ENCODE peak calls at places on chromosome 10, in six cellular contexts. Z is HFF-Myc, R is esophagus squamous epithelium, O is fibroblast of pulmonary artery, S is AG09309, G is mammary epithelial cell. L is an unnamed sample.

GRCh38 chr10:130301026-130301892 is 165.1 kb downstream of the GLRX3 start:
- DNase-seq in Z (no peak), R (peak; percentile 29), O (peak; percentile 89), S (peak; percentile 16), G (no peak), L (peak; percentile 25)

GRCh38 chr10:122098924-122099323 is 110.0 kb downstream of the TACC2 start:
- DNase-seq in Z (no peak), R (no peak), O (peak; percentile 47), S (no peak), G (no peak), L (no peak)

GRCh38 chr10:79305515-79305914 is 41.8 kb upstream of the PPIF start:
- DNase-seq in Z (no peak), R (no peak), O (no peak), S (no peak), G (no peak), L (no peak)

GRCh38 chr10:130963052-130963393 is 348.5 kb downstream of the TCERG1L start:
- DNase-seq in Z (no peak), R (no peak), O (no peak), S (no peak), G (no peak), L (no peak)

GRCh38 chr10:111539246-111539645 is 462.4 kb downstream of the ADRA2A start:
- DNase-seq in Z (no peak), R (no peak), O (no peak), S (no peak), G (no peak), L (no peak)

GRCh38 chr10:92692085-92692671 is 2.4 kb downstream of the HHEX start:
- DNase-seq in Z (no peak), R (no peak), O (no peak), S (no peak), G (no peak), L (no peak)

GRCh38 chr10:118694848-118695247 is 59.9 kb downstream of the CACUL1 start:
- DNase-seq in Z (no peak), R (no peak), O (peak; percentile 18), S (no peak), G (no peak), L (no peak)

GRCh38 chr10:36349445-36350063 is 707.5 kb upstream of the FZD8 start:
- DNase-seq in Z (peak; percentile 12), R (no peak), O (peak; percentile 91), S (peak; percentile 83), G (peak; percentile 92), L (peak; percentile 80)

GRCh38 chr10:116737582-116738358 is 4.6 kb downstream of the HSPA12A start:
- DNase-seq in Z (no peak), R (no peak), O (no peak), S (no peak), G (no peak), L (no peak)

GRCh38 chr10:6694447-6695155 is 114.5 kb upstream of the PRKCQ start:
- DNase-seq in Z (no peak), R (no peak), O (no peak), S (no peak), G (peak; percentile 41), L (peak; percentile 9)

GRCh38 chr10:1273372-1274097 is 217.3 kb downstream of the WDR37 start:
- DNase-seq in Z (no peak), R (no peak), O (no peak), S (no peak), G (no peak), L (no peak)

GRCh38 chr10:61974611-61975010 is 73.1 kb downstream of the ARID5B start:
- DNase-seq in Z (peak; percentile 63), R (no peak), O (peak; percentile 70), S (no peak), G (no peak), L (peak; percentile 52)

GRCh38 chr10:110226926-110227641 is 19.7 kb downstream of the MXI1 start:
- DNase-seq in Z (no peak), R (peak; percentile 93), O (no peak), S (no peak), G (peak; percentile 27), L (no peak)

GRCh38 chr10:80509403-80510161 is 28.1 kb upstream of the SH2D4B start:
- DNase-seq in Z (peak; percentile 86), R (no peak), O (peak; percentile 92), S (no peak), G (no peak), L (peak; percentile 83)

GRCh38 chr10:79274279-79275104 is 72.8 kb upstream of the PPIF start:
- DNase-seq in Z (no peak), R (no peak), O (peak; percentile 23), S (no peak), G (peak; percentile 30), L (peak; percentile 67)

GRCh38 chr10:100984670-100985177 is 2.6 kb downstream of the MRPL43 start:
- DNase-seq in Z (no peak), R (no peak), O (no peak), S (no peak), G (no peak), L (no peak)

GRCh38 chr10:125344573-125345121 is 184.3 kb upstream of the CTBP2 start:
- DNase-seq in Z (no peak), R (no peak), O (no peak), S (no peak), G (no peak), L (no peak)

GRCh38 chr10:70906953-70907618 is 18.7 kb upstream of the PCBD1 start:
- DNase-seq in Z (no peak), R (no peak), O (no peak), S (no peak), G (no peak), L (no peak)

GRCh38 chr10:123761666-123762230 is 95.6 kb downstream of the GPR26 start:
- DNase-seq in Z (no peak), R (no peak), O (no peak), S (no peak), G (no peak), L (no peak)

GRCh38 chr10:25766687-25767221 is 167.3 kb upstream of the MYO3A start:
- DNase-seq in Z (no peak), R (no peak), O (no peak), S (no peak), G (no peak), L (no peak)

GRCh38 chr10:118542789-118543188 is 52.7 kb downstream of the PRLHR start:
- DNase-seq in Z (no peak), R (no peak), O (no peak), S (no peak), G (no peak), L (no peak)

GRCh38 chr10:131843881-131844284 is 56.9 kb upstream of the PPP2R2D start:
- DNase-seq in Z (no peak), R (no peak), O (no peak), S (no peak), G (no peak), L (no peak)

GRCh38 chr10:119313645-119314044 is 106.3 kb downstream of the GRK5 start:
- DNase-seq in Z (no peak), R (no peak), O (no peak), S (no peak), G (no peak), L (no peak)

GRCh38 chr10:58486821-58487220 is 25.9 kb upstream of the BICC1 start:
- DNase-seq in Z (no peak), R (no peak), O (no peak), S (no peak), G (no peak), L (peak; percentile 11)

GRCh38 chr10:50310560-50311174 is 59.4 kb upstream of the ASAH2 start:
- DNase-seq in Z (no peak), R (no peak), O (peak; percentile 11), S (no peak), G (no peak), L (peak; percentile 43)
- TF ChIP-seq CTCF in Z (peak; percentile 57), R (peak; percentile 36), O (peak; percentile 41), S (peak; percentile 26), G (peak; percentile 54), L (peak; percentile 64)

GRCh38 chr10:19872504-19873271 is 56.5 kb downstream of the PLXDC2 start:
- DNase-seq in Z (no peak), R (no peak), O (no peak), S (no peak), G (no peak), L (no peak)

GRCh38 chr10:19874190-19874589 is 58.0 kb downstream of the PLXDC2 start:
- DNase-seq in Z (no peak), R (no peak), O (no peak), S (no peak), G (no peak), L (no peak)

GRCh38 chr10:19876570-19876969 is 60.3 kb downstream of the PLXDC2 start:
- DNase-seq in Z (no peak), R (no peak), O (no peak), S (no peak), G (no peak), L (no peak)

GRCh38 chr10:19874791-19875190 is 58.6 kb downstream of the PLXDC2 start:
- DNase-seq in Z (no peak), R (no peak), O (no peak), S (no peak), G (peak; percentile 58), L (peak; percentile 48)

GRCh38 chr10:19877466-19878255 is 61.4 kb downstream of the PLXDC2 start:
- DNase-seq in Z (no peak), R (no peak), O (no peak), S (no peak), G (no peak), L (no peak)
- H3K4me3 ChIP-seq in Z (no peak overlapping the region), R (no peak overlapping the region), O (no peak overlapping the region), S (no peak overlapping the region), G (no peak overlapping the region), L (no peak overlapping the region)

GRCh38 chr10:96719205-96719604 is 1.1 kb downstream of the PIK3AP1 start:
- DNase-seq in Z (no peak), R (no peak), O (no peak), S (no peak), G (no peak), L (no peak)
- TF ChIP-seq CTCF in Z (no peak), R (no peak), O (no peak), S (no peak), G (no peak), L (no peak)

GRCh38 chr10:133420028-133420427 is 4.4 kb downstream of the SPRN start:
- DNase-seq in Z (no peak), R (no peak), O (no peak), S (no peak), G (no peak), L (no peak)

GRCh38 chr10:133422821-133423771 is 1.3 kb downstream of the SPRN start:
- DNase-seq in Z (no peak), R (no peak), O (no peak), S (no peak), G (no peak), L (no peak)

GRCh38 chr10:133420579-133420978 is 3.8 kb downstream of the SPRN start:
- DNase-seq in Z (no peak), R (no peak), O (no peak), S (no peak), G (no peak), L (no peak)

GRCh38 chr10:133421336-133422222 is 2.8 kb downstream of the SPRN start:
- DNase-seq in Z (no peak), R (no peak), O (no peak), S (no peak), G (no peak), L (no peak)

DNA sequence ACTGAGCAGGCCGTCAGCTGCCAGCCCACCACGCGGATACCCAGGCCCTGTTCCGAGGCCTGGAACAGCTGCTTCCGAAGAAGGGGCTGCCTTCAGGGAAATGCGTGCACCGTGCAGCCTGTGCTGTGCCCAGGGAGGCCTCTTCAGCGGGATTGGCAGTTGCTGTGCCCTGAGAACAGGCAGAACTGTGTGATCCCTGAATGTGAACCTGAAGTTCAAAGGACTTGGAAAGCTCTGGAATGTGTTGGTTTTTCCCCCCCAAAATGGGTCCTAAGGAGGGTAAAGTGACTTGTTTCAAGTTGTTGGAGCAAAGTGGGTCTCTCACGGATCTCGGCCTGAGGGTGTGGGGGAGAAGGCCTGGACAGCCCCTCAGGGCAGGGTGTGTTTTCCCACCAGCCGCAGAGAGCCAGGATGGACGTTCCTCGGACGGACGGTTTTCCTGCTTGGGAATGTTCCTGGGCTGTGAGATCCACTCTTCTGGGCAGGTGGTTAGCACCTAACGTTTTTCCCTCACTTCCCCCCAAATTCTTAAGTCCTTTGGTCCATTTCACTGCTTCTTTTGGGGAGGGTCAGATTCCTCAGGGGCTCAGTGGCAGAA is 2.1 kb downstream of the SPRN start:
- DNase-seq in Z (no peak), R (no peak), O (no peak), S (no peak), G (no peak), L (no peak)
- H3K4me3 ChIP-seq in Z (no peak overlapping the region), R (no peak overlapping the region), O (no peak overlapping the region), S (no peak overlapping the region), G (no peak overlapping the region), L (no peak overlapping the region)